ENCODE peak calls at places on chromosomes 12 and 14, in seven cellular contexts. C is stimulated activated CD8-positive, alpha-beta memory T cell treated with anti-CD3 and anti-CD28 coated beads, Interleukin-7, amount 100 ng/mL, for 4 hours; M is HL-60; D is endothelial cell; K is left cardiac atrium; Y is NCI-H510A; V is body of pancreas. N is an unnamed sample.

GRCh38 chr12:108320503-108321293 is 18.4 kb downstream of the CMKLR1 start:
- DNase-seq in C (no peak), M (no peak), D (no peak), K (no peak), Y (no peak), V (no peak), N (no peak)

GRCh38 chr14:68140801-68141200 is 321.2 kb downstream of the RAD51B start:
- DNase-seq in C (no peak), M (no peak), D (no peak), K (no peak), Y (no peak), V (no peak), N (no peak)

GRCh38 chr12:54299515-54300266 is 1.1 kb downstream of the NFE2 start:
- DNase-seq in C (no peak), M (no peak), D (no peak), K (no peak), Y (no peak), V (no peak), N (no peak)

GRCh38 chr12:14238224-14238792 is 127.2 kb upstream of the ATF7IP start:
- DNase-seq in C (no peak), M (no peak), D (no peak), K (no peak), Y (no peak), V (no peak), N (no peak)

GRCh38 chr12:115983226-115983798 is 294.2 kb downstream of the MED13L start:
- DNase-seq in C (no peak), M (no peak), D (peak), K (no peak), Y (no peak), V (no peak), N (no peak)

GRCh38 chr12:124436366-124436765 is 131.0 kb downstream of the NCOR2 start:
- DNase-seq in C (no peak), M (no peak), D (no peak), K (no peak), Y (no peak), V (no peak), N (no peak)

GRCh38 chr12:98656289-98657101 is 11.4 kb downstream of the APAF1 start:
- DNase-seq in C (no peak), M (no peak), D (no peak), K (no peak), Y (no peak), V (no peak), N (no peak)

GRCh38 chr12:100576311-100577036 is 3.0 kb downstream of the GAS2L3 start:
- DNase-seq in C (no peak), M (peak), D (no peak), K (no peak), Y (no peak), V (no peak), N (no peak)

GRCh38 chr12:82627799-82628198 is 58.9 kb upstream of the TMTC2 start:
- DNase-seq in C (no peak), M (no peak), D (no peak), K (no peak), Y (no peak), V (no peak), N (peak)

GRCh38 chr12:110693731-110694130 is 4.8 kb upstream of the HVCN1 start:
- DNase-seq in C (no peak), M (peak), D (no peak), K (peak), Y (no peak), V (no peak), N (peak)

GRCh38 chr12:3225154-3225795 is 148.1 kb downstream of the TSPAN9 start:
- DNase-seq in C (no peak), M (no peak), D (no peak), K (no peak), Y (no peak), V (no peak), N (no peak)

N was measured in SK-N-SH.